ENCODE peak calls at places on chromosomes 3 and 15, in ten cellular contexts. R is body of pancreas, I is RWPE2, Y is HepG2, L is neural progenitor cell, C is spleen, G is GM12865, A is stomach, M is fibroblast of pulmonary artery, Q is Panc1. K is an unnamed sample.

GRCh38 chr15:92992712-92993111 is 92.6 kb downstream of the CHD2 start:
- DNase-seq in R (no peak), I (no peak), Y (no peak), L (no peak), C (no peak), G (no peak), A (no peak), M (no peak), Q (no peak), K (no peak)

GRCh38 chr3:35944915-35945710 is 305.8 kb downstream of the ARPP21 start:
- DNase-seq in R (no peak), I (no peak), Y (no peak), L (no peak), C (no peak), G (no peak), A (no peak), M (peak), Q (no peak), K (no peak)

GRCh38 chr15:94584833-94585244 is 353.5 kb downstream of the MCTP2 start:
- DNase-seq in R (no peak), I (no peak), Y (no peak), L (no peak), C (no peak), G (peak), A (no peak), M (peak), Q (no peak), K (no peak)

GRCh38 chr3:20280257-20280656 is 94.3 kb upstream of the SGO1 start:
- DNase-seq in R (no peak), I (no peak), Y (no peak), L (no peak), C (no peak), G (peak), A (no peak), M (no peak), Q (no peak), K (no peak)

GRCh38 chr3:30455840-30456239 is 150.6 kb upstream of the TGFBR2 start:
- DNase-seq in R (peak), I (no peak), Y (no peak), L (no peak), C (no peak), G (no peak), A (no peak), M (peak), Q (no peak), K (peak)

GRCh38 chr3:121508384-121508783 is 37.4 kb downstream of the POLQ start:
- DNase-seq in R (no peak), I (no peak), Y (no peak), L (no peak), C (no peak), G (no peak), A (no peak), M (no peak), Q (no peak), K (no peak)

GRCh38 chr15:68491415-68492106 is 59.6 kb upstream of the ITGA11 start:
- DNase-seq in R (no peak), I (no peak), Y (no peak), L (no peak), C (no peak), G (no peak), A (no peak), M (no peak), Q (no peak), K (no peak)

GRCh38 chr3:142568393-142569017 is 10.0 kb downstream of the ATR start:
- DNase-seq in R (no peak), I (no peak), Y (no peak), L (peak), C (no peak), G (no peak), A (no peak), M (no peak), Q (no peak), K (no peak)

GRCh38 chr15:22954798-22955543 is 25.2 kb downstream of the CYFIP1 start:
- DNase-seq in R (peak), I (no peak), Y (peak), L (no peak), C (peak), G (no peak), A (no peak), M (no peak), Q (no peak), K (peak)

GRCh38 chr15:59632714-59633113 is 21.1 kb downstream of the GCNT3 start:
- DNase-seq in R (no peak), I (no peak), Y (peak), L (peak), C (no peak), G (no peak), A (no peak), M (peak), Q (no peak), K (no peak)

GRCh38 chr3:195181781-195182469 is 89.0 kb downstream of the XXYLT1 start:
- DNase-seq in R (no peak), I (no peak), Y (no peak), L (no peak), C (no peak), G (no peak), A (no peak), M (no peak), Q (no peak), K (no peak)

GRCh38 chr3:154100556-154100955 is 20.6 kb upstream of the ARHGEF26 start:
- DNase-seq in R (no peak), I (no peak), Y (no peak), L (no peak), C (no peak), G (no peak), A (no peak), M (no peak), Q (no peak), K (no peak)

DNA sequence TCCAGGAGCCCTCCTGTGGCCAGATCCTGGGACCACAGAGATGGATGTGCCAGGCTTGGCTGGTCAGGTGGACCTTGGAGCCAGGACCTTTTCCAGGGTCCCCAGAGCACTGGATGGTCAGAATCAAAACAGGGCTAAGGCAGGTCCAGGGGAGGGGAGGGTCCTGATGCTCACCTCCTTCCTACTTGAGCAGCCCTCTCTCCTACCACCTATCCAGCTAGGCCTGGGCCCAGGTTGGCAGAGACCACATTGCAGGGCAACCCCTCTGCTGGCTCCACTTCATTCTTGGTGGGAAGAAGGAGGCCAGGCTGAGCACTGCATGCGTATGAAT is 28.5 kb upstream of the SFMBT1 start:
- DNase-seq in R (no peak), I (no peak), Y (no peak), L (no peak), C (peak), G (no peak), A (no peak), M (no peak), Q (no peak), K (no peak)
- TF ChIP-seq CTCF in R (no peak), I (no peak), Y (no peak), L (no peak), C (no peak), G (no peak), A (no peak), M (no peak), Q (no peak), K (no peak)

DNA sequence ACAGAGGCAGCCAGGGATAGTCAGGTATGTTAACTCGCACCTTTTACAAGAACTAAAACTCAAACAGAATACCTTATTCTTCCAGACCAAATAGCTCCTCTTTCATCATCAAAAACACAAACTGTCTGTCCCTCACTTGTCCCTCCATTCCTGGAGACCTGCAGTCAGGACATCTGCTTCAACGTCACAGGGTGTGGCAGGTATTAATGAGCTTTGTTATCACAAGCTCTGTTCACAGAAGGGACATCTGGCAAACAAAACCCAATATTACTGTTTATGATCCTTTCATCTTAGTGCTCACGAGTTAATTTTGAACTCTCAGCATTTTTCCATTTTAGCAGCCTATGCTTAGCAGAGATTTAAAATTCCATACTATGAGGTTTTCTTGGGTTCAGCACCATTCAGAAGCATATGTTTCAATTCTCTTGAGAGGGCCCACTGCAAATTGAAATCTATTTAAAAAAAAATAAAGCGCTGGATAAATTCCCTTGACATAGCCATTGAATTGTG is 32.9 kb downstream of the AP3S2 start:
- DNase-seq in R (no peak), I (no peak), Y (no peak), L (no peak), C (no peak), G (no peak), A (no peak), M (no peak), Q (no peak), K (no peak)
- H3K4me3 ChIP-seq in R (no peak), I (no peak), Y (no peak), L (no peak), C (no peak), G (no peak), A (no peak), M (no peak), Q (no peak), K (no peak)

GRCh38 chr3:174547801-174548200 is 311.3 kb upstream of the NAALADL2 start:
- DNase-seq in R (no peak), I (no peak), Y (no peak), L (no peak), C (no peak), G (no peak), A (no peak), M (no peak), Q (no peak), K (no peak)
- TF ChIP-seq CTCF in R (no peak), I (no peak), Y (no peak), L (no peak), C (no peak), G (no peak), A (no peak), M (no peak), Q (no peak), K (no peak)

GRCh38 chr3:138937690-138938055 is 9.3 kb downstream of the FOXL2 start:
- DNase-seq in R (peak), I (no peak), Y (no peak), L (peak), C (no peak), G (no peak), A (no peak), M (no peak), Q (no peak), K (no peak)

GRCh38 chr3:138933981-138934691 is 12.8 kb downstream of the FOXL2 start:
- DNase-seq in R (no peak), I (no peak), Y (no peak), L (no peak), C (no peak), G (no peak), A (no peak), M (no peak), Q (no peak), K (no peak)

GRCh38 chr3:138936763-138937689 is 9.9 kb downstream of the FOXL2 start:
- DNase-seq in R (peak), I (no peak), Y (no peak), L (peak), C (peak), G (no peak), A (no peak), M (no peak), Q (no peak), K (peak)

GRCh38 chr3:138935864-138936762 is 10.8 kb downstream of the FOXL2 start:
- DNase-seq in R (peak), I (no peak), Y (peak), L (peak), C (peak), G (peak), A (peak), M (peak), Q (no peak), K (peak)

GRCh38 chr3:138935505-138935863 is 11.5 kb downstream of the FOXL2 start:
- DNase-seq in R (no peak), I (no peak), Y (no peak), L (no peak), C (no peak), G (no peak), A (no peak), M (no peak), Q (no peak), K (no peak)
- H3K4me3 ChIP-seq in R (no peak), I (no peak), Y (peak), L (peak), C (no peak), G (no peak), A (no peak), M (no peak), Q (peak), K (peak)

GRCh38 chr15:61220125-61220524 is 9.0 kb downstream of the RORA start:
- DNase-seq in R (no peak), I (no peak), Y (no peak), L (no peak), C (no peak), G (no peak), A (no peak), M (no peak), Q (no peak), K (no peak)

GRCh38 chr15:61222010-61222409 is 7.1 kb downstream of the RORA start:
- DNase-seq in R (no peak), I (no peak), Y (no peak), L (no peak), C (no peak), G (no peak), A (no peak), M (no peak), Q (no peak), K (no peak)

GRCh38 chr15:61216519-61216918 is 12.6 kb downstream of the RORA start:
- DNase-seq in R (no peak), I (no peak), Y (no peak), L (peak), C (no peak), G (no peak), A (no peak), M (no peak), Q (no peak), K (no peak)
- TF ChIP-seq CTCF in R (peak), I (peak), Y (peak), L (peak), C (no peak), G (no peak), A (no peak), M (no peak), Q (no peak), K (peak)

DNA sequence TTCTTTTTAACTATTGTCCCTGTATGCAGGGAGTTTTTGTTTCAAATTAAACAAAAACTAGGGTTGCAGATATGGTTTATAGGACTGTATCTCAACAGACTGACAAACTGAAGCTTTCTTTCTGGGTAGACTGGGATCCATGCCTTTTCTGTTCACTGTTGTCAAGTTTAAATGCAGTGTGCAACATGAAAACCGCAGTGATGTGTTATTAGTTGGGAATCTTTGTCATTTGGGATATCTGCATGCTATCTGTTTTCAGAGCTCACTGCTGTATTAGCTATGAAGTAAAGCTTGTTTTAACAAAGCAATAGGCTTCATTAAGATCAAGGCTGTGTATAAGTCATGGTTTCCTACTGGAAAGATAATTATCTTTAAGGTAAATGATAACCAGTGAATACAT is 21.4 kb upstream of the MCF2L2 start:
- DNase-seq in R (no peak), I (no peak), Y (no peak), L (no peak), C (no peak), G (no peak), A (no peak), M (no peak), Q (no peak), K (no peak)
- H3K4me3 ChIP-seq in R (no peak), I (no peak), Y (no peak), L (peak), C (no peak), G (no peak), A (no peak), M (no peak), Q (no peak), K (peak)